ENCODE peak calls at places on chromosomes 11 and 22, in six cellular contexts. W is spleen, X is ovary, S is SJSA1, P is mesenchymal stem cell, F is right lobe of liver. C is an unnamed sample. For H3K9me3 and H3K36me3, the result is how much of the 10 kb centered on the place peaks cover.

GRCh38 chr11:7571640-7572000 is 57.8 kb downstream of the PPFIBP2 start:
- DNase-seq in X (peak), S (peak), W (no peak), P (peak), F (peak), C (peak)

GRCh38 chr22:19806213-19807160 is 45.9 kb downstream of the TBX1 start:
- DNase-seq in W (peak), P (no peak), X (peak), F (peak), S (no peak), C (peak)

GRCh38 chr11:44842219-44842618 is 108.5 kb downstream of the TP53I11 start:
- DNase-seq in W (no peak), P (peak), S (no peak), X (no peak), F (no peak), C (no peak)

GRCh38 chr11:75595511-75595910 is 33.5 kb downstream of the SERPINH1 start:
- DNase-seq in P (no peak), X (no peak), F (no peak), W (no peak), S (no peak), C (no peak)

GRCh38 chr11:80173487-80174136 is 732.8 kb upstream of the TENM4 start:
- DNase-seq in F (no peak), W (no peak), P (no peak), S (no peak), X (no peak), C (no peak)

GRCh38 chr22:44497218-44497903 is 672 bp downstream of the RTL6 start:
- DNase-seq in S (no peak), X (peak), F (peak), W (peak), P (peak), C (peak)

GRCh38 chr11:73372371-73372993 is 3.7 kb upstream of the RELT start:
- DNase-seq in X (no peak), P (peak), F (no peak), S (no peak), W (no peak), C (no peak)

GRCh38 chr11:87819141-87819540 is 356.1 kb downstream of the RAB38 start:
- DNase-seq in X (no peak), P (no peak), W (no peak), S (no peak), F (no peak), C (no peak)

GRCh38 chr11:33996498-33997454 is 54.8 kb upstream of the CAPRIN1 start:
- DNase-seq in S (peak), W (peak), F (peak), X (peak), P (peak), C (peak)

GRCh38 chr11:1864831-1865665 is 12.2 kb downstream of the LSP1 start:
- DNase-seq in S (no peak), P (no peak), W (peak), F (peak), X (peak), C (no peak)

GRCh38 chr11:2730323-2731284 is 30.8 kb upstream of the KCNQ1OT1 start:
- DNase-seq in P (no peak), S (no peak), W (no peak), X (no peak), F (no peak), C (no peak)

GRCh38 chr22:20550851-20551744 is 43.7 kb downstream of the MED15 start:
- DNase-seq in X (peak), F (no peak), S (no peak), W (peak), P (peak), C (no peak)

GRCh38 chr22:48886604-48887393 is 940.9 kb downstream of the BRD1 start:
- DNase-seq in P (no peak), W (peak), S (peak), X (no peak), F (peak), C (peak)
- H3K9me3 ChIP-seq in P (under half), W (under half), S (under half), X (under half), F (under half), C (under half)

GRCh38 chr11:70549796-70550195 is 151.5 kb downstream of the CTTN start:
- DNase-seq in X (no peak), P (no peak), F (no peak), W (peak), S (no peak), C (no peak)

GRCh38 chr11:70547386-70547785 is 149.1 kb downstream of the CTTN start:
- DNase-seq in P (no peak), X (no peak), F (no peak), W (peak), S (no peak), C (peak)

GRCh38 chr11:70549386-70549785 is 151.1 kb downstream of the CTTN start:
- DNase-seq in W (peak), X (no peak), S (no peak), F (no peak), P (no peak), C (no peak)

GRCh38 chr11:70547821-70548670 is 149.7 kb downstream of the CTTN start:
- DNase-seq in S (no peak), P (no peak), F (no peak), X (no peak), W (peak), C (peak)

DNA sequence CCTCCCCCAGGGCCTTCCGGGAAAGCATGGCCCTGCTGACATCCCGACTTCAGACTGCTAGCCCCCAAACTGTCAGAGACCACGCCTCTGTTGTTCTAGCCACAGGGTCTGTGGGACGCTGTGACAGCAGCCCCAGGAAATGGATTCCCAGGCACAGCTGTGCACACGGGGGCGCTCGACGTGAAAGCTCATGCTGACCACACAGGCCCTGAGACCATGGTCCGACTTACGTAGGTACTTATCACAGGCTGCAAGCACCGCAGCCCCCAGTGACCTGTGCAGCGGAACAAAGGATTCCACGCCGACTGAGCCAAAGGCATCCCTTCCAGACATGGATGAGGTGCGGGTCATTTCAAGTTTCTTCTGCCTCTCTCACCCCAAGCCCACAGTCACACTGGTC is 150.6 kb downstream of the CTTN start:
- DNase-seq in W (peak), S (no peak), F (no peak), P (no peak), X (no peak), C (no peak)
- H3K36me3 ChIP-seq in W (under half), S (under half), F (under half), P (under half), X (under half), C (under half)

GRCh38 chr22:48351376-48352085 is 1476.1 kb downstream of the BRD1 start:
- DNase-seq in P (no peak), W (peak), X (no peak), F (peak), S (no peak), C (no peak)

GRCh38 chr22:48352086-48352911 is 1475.4 kb downstream of the BRD1 start:
- DNase-seq in W (peak), S (no peak), X (no peak), F (peak), P (no peak), C (no peak)

GRCh38 chr22:48348855-48349254 is 1478.8 kb downstream of the BRD1 start:
- DNase-seq in W (no peak), S (no peak), P (no peak), X (no peak), F (no peak), C (no peak)

GRCh38 chr22:48353116-48353947 is 1474.3 kb downstream of the BRD1 start:
- DNase-seq in X (no peak), P (no peak), S (no peak), F (peak), W (peak), C (no peak)

DNA sequence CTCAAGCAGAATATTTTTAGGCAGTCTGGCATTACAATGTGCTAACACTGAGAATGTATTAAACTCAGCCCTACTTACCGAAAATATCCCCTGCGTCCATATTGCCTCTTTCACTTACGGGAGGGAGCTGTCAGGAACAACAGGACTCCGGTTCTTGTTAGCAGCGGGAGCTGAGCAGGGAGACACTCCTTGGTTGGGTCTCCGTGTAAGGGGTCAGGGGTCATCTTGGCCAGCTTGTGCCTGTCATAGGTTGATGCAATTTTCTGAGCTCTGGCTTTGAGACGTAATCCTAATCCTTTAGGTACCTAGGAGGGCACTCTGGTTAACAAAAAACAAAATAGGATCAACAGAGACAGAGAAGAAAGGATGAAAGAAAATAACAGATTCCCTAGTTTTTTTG is 1477.2 kb downstream of the BRD1 start:
- DNase-seq in F (peak), S (no peak), X (no peak), W (no peak), P (no peak), C (peak)
- H3K9me3 ChIP-seq in F (under half), S (under half), X (under half), W (under half), P (under half), C (under half)

GRCh38 chr11:9745411-9746211 is 81.7 kb downstream of the SWAP70 start:
- DNase-seq in W (no peak), X (no peak), P (no peak), S (no peak), F (no peak), C (no peak)

GRCh38 chr11:9748361-9748970 is 84.6 kb downstream of the SWAP70 start:
- DNase-seq in W (no peak), X (no peak), P (peak), S (peak), F (no peak), C (peak)

GRCh38 chr11:9747229-9747628 is 83.4 kb downstream of the SWAP70 start:
- DNase-seq in P (no peak), W (no peak), F (no peak), X (no peak), S (no peak), C (no peak)

GRCh38 chr11:9750551-9750950 is 86.7 kb downstream of the SWAP70 start:
- DNase-seq in S (no peak), X (no peak), F (no peak), P (no peak), W (no peak), C (no peak)

GRCh38 chr11:9747816-9748215 is 83.9 kb downstream of the SWAP70 start:
- DNase-seq in X (no peak), F (no peak), P (no peak), S (no peak), W (no peak), C (no peak)
- H3K36me3 ChIP-seq in X (under half), F (under half), P (under half), S (under half), W (under half), C (under half)

GRCh38 chr22:47293368-47294221 is 531.1 kb downstream of the TBC1D22A start:
- DNase-seq in P (no peak), S (peak), F (no peak), W (no peak), X (no peak), C (peak)

GRCh38 chr22:47295982-47296381 is 533.5 kb downstream of the TBC1D22A start:
- DNase-seq in P (no peak), X (no peak), W (no peak), F (no peak), S (peak), C (no peak)

GRCh38 chr22:47295226-47295901 is 532.9 kb downstream of the TBC1D22A start:
- DNase-seq in W (no peak), F (no peak), S (peak), X (no peak), P (no peak), C (peak)

GRCh38 chr22:47294222-47294532 is 531.7 kb downstream of the TBC1D22A start:
- DNase-seq in F (no peak), W (no peak), X (no peak), P (no peak), S (peak), C (peak)

GRCh38 chr22:47294571-47294970 is 532.1 kb downstream of the TBC1D22A start:
- DNase-seq in W (no peak), F (no peak), X (no peak), S (peak), P (no peak), C (peak)
- H3K9me3 ChIP-seq in W (under half), F (under half), X (under half), S (under half), P (under half), C (under half)

GRCh38 chr11:68567553-68567952 is 107.0 kb downstream of the PPP6R3 start:
- DNase-seq in X (no peak), P (no peak), S (no peak), F (no peak), W (no peak), C (no peak)

GRCh38 chr11:68564261-68564660 is 103.7 kb downstream of the PPP6R3 start:
- DNase-seq in W (no peak), X (no peak), P (no peak), S (no peak), F (no peak), C (no peak)

GRCh38 chr11:68563454-68563853 is 102.9 kb downstream of the PPP6R3 start:
- DNase-seq in X (no peak), F (no peak), P (no peak), W (no peak), S (no peak), C (no peak)

GRCh38 chr11:68569357-68569756 is 108.8 kb downstream of the PPP6R3 start:
- DNase-seq in P (no peak), S (no peak), F (no peak), X (no peak), W (no peak), C (no peak)

DNA sequence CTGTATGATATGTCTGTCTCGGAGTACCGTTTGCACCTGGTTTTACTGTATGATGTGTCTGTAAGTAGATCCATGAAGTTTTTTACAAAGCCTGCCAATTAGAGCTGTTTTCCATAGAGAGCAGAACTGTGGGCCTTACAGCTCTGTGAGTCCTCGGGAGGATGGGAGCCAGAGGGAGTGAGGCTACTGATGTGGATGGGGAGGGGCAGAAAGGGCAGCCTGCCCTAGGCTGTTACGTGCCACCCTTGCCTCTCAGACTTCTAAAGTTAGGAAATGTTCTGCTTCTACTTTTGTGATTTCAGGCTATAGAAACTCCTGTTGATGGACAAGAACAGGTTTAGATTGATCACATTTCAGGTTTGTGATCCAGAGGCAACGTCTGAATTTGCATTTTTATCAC is 105.2 kb downstream of the PPP6R3 start:
- DNase-seq in X (no peak), F (no peak), S (no peak), P (no peak), W (no peak), C (no peak)
- H3K36me3 ChIP-seq in X (under half), F (under half), S (half or more), P (under half), W (under half), C (half or more)

DNA sequence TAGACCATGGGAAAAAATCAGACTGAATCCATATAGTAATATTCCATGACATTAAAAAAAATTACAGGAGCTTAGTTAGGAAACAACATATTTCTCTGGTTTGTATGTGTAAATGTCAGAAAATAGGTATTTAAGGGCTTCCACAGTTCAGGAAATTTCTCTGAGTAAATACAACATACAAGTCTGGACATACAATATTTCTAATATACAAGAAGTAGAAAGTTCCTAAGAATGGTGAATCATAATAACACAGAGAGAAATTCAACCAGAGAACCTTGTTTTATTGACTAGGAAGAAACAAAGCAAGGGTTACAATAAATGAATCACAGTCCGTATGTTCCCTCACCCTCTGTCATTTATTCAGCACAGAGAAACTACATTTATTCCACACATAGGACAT is 532.7 kb upstream of the FAT3 start:
- DNase-seq in X (no peak), S (no peak), W (no peak), F (no peak), P (no peak), C (no peak)
- H3K9me3 ChIP-seq in X (under half), S (under half), W (under half), F (under half), P (under half), C (under half)

C was measured in WERI-Rb-1.